ENCODE peak calls at places on chromosomes 6 and 20, in six cellular contexts. H is brain microvascular endothelial cell, X is omental fat pad, L is natural killer cell, V is bronchial epithelial cell, C is cardiac muscle cell. A is an unnamed sample.

GRCh38 chr20:59193325-59193724 is 29.7 kb downstream of the ZNF831 start:
- DNase-seq in V (no peak), C (no peak), L (no peak), X (no peak), H (no peak), A (no peak)

GRCh38 chr6:113873043-113873667 is 16.0 kb downstream of the MARCKS start:
- DNase-seq in V (no peak), C (no peak), X (no peak), H (no peak), L (no peak), A (no peak)

GRCh38 chr6:105867280-105867679 is 218.9 kb upstream of the PRDM1 start:
- DNase-seq in L (no peak), C (no peak), V (no peak), H (no peak), X (no peak), A (no peak)

GRCh38 chr6:150026976-150027805 is 1.9 kb upstream of the RAET1L start:
- DNase-seq in V (no peak), L (no peak), C (no peak), X (no peak), H (no peak), A (no peak)

GRCh38 chr20:37095108-37095608 is 639 bp downstream of the RBL1 start:
- DNase-seq in H (no peak), C (no peak), X (no peak), L (no peak), V (no peak), A (no peak)

GRCh38 chr6:21383499-21384085 is 210.0 kb upstream of the SOX4 start:
- DNase-seq in X (no peak), H (no peak), V (no peak), L (no peak), C (no peak), A (no peak)

GRCh38 chr6:100467144-100468012 is 2.7 kb upstream of the SIM1 start:
- DNase-seq in X (no peak), H (no peak), C (no peak), V (no peak), L (no peak), A (no peak)

GRCh38 chr20:38755324-38755910 is 7.2 kb downstream of the ACTR5 start:
- DNase-seq in H (no peak), C (no peak), L (no peak), V (no peak), X (no peak), A (no peak)

GRCh38 chr20:11426938-11427337 is 490.8 kb upstream of the BTBD3 start:
- DNase-seq in H (no peak), V (no peak), X (no peak), L (no peak), C (no peak), A (no peak)

GRCh38 chr6:28978959-28979561 is 26.1 kb downstream of the ZNF311 start:
- DNase-seq in X (no peak), C (no peak), L (no peak), V (no peak), H (no peak), A (no peak)

GRCh38 chr6:49506569-49507111 is 6.9 kb downstream of the GLYATL3 start:
- DNase-seq in H (no peak), V (no peak), L (no peak), X (no peak), C (no peak), A (no peak)

GRCh38 chr6:7841781-7842468 is 68.7 kb downstream of the TXNDC5 start:
- DNase-seq in C (peak; percentile 76), L (no peak), V (no peak), X (no peak), H (no peak), A (no peak)

GRCh38 chr6:99333068-99333467 is 16.4 kb downstream of the FAXC start:
- DNase-seq in L (no peak), X (no peak), H (no peak), C (no peak), V (no peak), A (no peak)

GRCh38 chr20:39081255-39081654 is 119.1 kb downstream of the DHX35 start:
- DNase-seq in V (peak; percentile 65), L (peak; percentile 76), C (peak; percentile 85), H (peak; percentile 79), X (peak; percentile 85), A (peak; percentile 70)

GRCh38 chr6:95518630-95519227 is 58.6 kb upstream of the MANEA start:
- DNase-seq in V (no peak), C (no peak), X (no peak), H (no peak), L (no peak), A (no peak)

GRCh38 chr20:41998539-41999341 is 380.6 kb upstream of the CHD6 start:
- DNase-seq in H (no peak), X (no peak), L (no peak), C (no peak), V (no peak), A (no peak)

GRCh38 chr20:18533491-18533890 is 25.8 kb downstream of the SEC23B start:
- DNase-seq in L (no peak), C (no peak), X (no peak), V (no peak), H (no peak), A (no peak)

GRCh38 chr6:131199568-131200272 is 64.5 kb downstream of the AKAP7 start:
- DNase-seq in V (peak; percentile 29), C (peak; percentile 72), H (peak; percentile 40), X (no peak), L (peak; percentile 62), A (peak; percentile 55)

GRCh38 chr20:46332373-46333135 is 24.3 kb upstream of the CDH22 start:
- DNase-seq in C (no peak), X (no peak), H (no peak), V (no peak), L (no peak), A (no peak)

GRCh38 chr6:5394280-5394679 is 133.0 kb downstream of the FARS2 start:
- DNase-seq in V (peak; percentile 53), C (no peak), L (no peak), X (no peak), H (no peak), A (no peak)

GRCh38 chr6:5390177-5390576 is 128.9 kb downstream of the FARS2 start:
- DNase-seq in L (no peak), V (no peak), X (no peak), C (no peak), H (no peak), A (no peak)

GRCh38 chr6:5399391-5399790 is 138.1 kb downstream of the FARS2 start:
- DNase-seq in L (no peak), V (no peak), C (no peak), H (no peak), X (no peak), A (no peak)

GRCh38 chr6:5398530-5398929 is 137.2 kb downstream of the FARS2 start:
- DNase-seq in L (no peak), H (peak; percentile 27), V (peak; percentile 78), X (no peak), C (peak; percentile 68), A (peak; percentile 25)

GRCh38 chr6:5395719-5396118 is 134.4 kb downstream of the FARS2 start:
- DNase-seq in L (no peak), H (no peak), X (no peak), C (no peak), V (no peak), A (no peak)
- TF ChIP-seq CTCF in L (no peak), H (no peak), X (no peak), C (peak; percentile 4), V (no peak), A (peak; percentile 70)

DNA sequence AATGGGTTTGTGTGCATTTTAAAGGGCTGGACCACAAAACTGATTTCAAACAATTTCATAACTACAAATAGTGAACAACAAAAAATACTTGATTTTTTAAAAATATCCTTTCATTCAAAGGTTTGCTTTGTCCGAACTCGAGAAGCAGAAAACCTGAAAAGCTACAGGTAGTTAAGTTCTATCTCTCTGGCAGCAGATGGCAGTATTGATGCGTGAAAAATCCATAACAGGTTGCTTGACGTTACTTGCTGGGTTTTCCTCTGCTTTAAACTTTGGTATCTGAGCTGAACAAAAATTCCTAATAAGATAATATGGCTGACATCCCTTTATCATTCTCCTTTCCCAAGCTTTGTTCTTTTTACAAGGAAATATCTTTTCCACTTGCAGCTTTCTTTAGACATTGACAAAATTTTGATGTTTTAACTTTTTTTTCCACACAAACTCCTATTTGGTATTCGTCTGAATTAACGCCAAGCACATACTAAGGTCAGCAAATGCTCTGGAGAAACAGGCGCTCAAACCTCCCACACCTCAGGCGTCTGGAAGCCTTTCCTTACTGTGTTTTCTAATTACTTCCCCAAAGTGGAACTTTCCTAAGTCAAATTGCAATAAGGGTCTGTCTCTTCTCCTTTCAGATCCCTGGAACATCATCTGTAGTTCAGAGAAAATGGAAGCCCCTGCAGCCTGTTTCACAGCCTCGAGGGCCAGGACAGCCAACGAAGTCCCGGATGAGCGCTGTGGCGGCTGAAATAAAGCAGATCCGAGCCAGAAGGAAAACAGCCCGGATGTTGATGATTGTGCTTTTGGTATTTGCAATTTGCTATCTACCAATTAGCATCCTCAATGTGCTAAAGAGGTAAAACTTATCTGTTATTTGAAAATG is 50.3 kb upstream of the GFRAL start:
- DNase-seq in L (no peak), V (peak; percentile 56), H (peak; percentile 27), C (peak; percentile 84), X (no peak), A (peak; percentile 50)
- TF ChIP-seq CTCF in L (no peak), V (peak; percentile 64), H (peak; percentile 74), C (peak; percentile 63), X (no peak), A (peak; percentile 77)

GRCh38 chr6:35065870-35066269 is 75.3 kb downstream of the TCP11 start:
- DNase-seq in X (no peak), V (no peak), H (no peak), C (no peak), L (no peak), A (no peak)

GRCh38 chr6:35062676-35063574 is 78.2 kb downstream of the TCP11 start:
- DNase-seq in X (no peak), H (no peak), C (no peak), L (no peak), V (no peak), A (no peak)

GRCh38 chr6:35065441-35065800 is 75.7 kb downstream of the TCP11 start:
- DNase-seq in L (no peak), X (no peak), V (no peak), C (no peak), H (no peak), A (no peak)

GRCh38 chr6:35063701-35064507 is 77.2 kb downstream of the TCP11 start:
- DNase-seq in L (no peak), V (no peak), H (no peak), X (no peak), C (peak; percentile 30), A (no peak)

GRCh38 chr6:35064508-35065440 is 76.4 kb downstream of the TCP11 start:
- DNase-seq in L (no peak), H (no peak), C (no peak), V (no peak), X (no peak), A (no peak)
- TF ChIP-seq CTCF in L (no peak), H (no peak), C (no peak), V (no peak), X (no peak), A (no peak)

GRCh38 chr20:62361799-62362589 is 5.1 kb downstream of the LAMA5 start:
- DNase-seq in X (no peak), V (no peak), L (no peak), H (no peak), C (no peak), A (no peak)

GRCh38 chr20:62362590-62362940 is 4.5 kb downstream of the LAMA5 start:
- DNase-seq in V (no peak), C (no peak), X (no peak), H (no peak), L (no peak), A (no peak)

GRCh38 chr20:62364911-62365736 is 2.0 kb downstream of the LAMA5 start:
- DNase-seq in V (no peak), C (no peak), X (no peak), L (no peak), H (no peak), A (no peak)

GRCh38 chr20:62363920-62364851 is 2.9 kb downstream of the LAMA5 start:
- DNase-seq in C (peak; percentile 53), L (no peak), X (no peak), H (peak; percentile 57), V (no peak), A (no peak)

GRCh38 chr20:62362991-62363919 is 3.9 kb downstream of the LAMA5 start:
- DNase-seq in L (no peak), X (no peak), V (no peak), C (no peak), H (no peak), A (no peak)
- TF ChIP-seq CTCF in L (no peak), X (no peak), V (peak; percentile 21), C (no peak), H (peak; percentile 22), A (no peak)